ENCODE peak calls at places on chromosomes 2 and 18, in eight cellular contexts. B is substantia nigra; H is CD8-positive, alpha-beta T cell; T is small intestine; E is AG04450; I is right cardiac atrium; Q is gastrocnemius medialis; N is naive thymus-derived CD4-positive, alpha-beta T cell. R is an unnamed sample.

GRCh38 chr2:234795974-234796690 is 155.7 kb upstream of the SH3BP4 start:
- DNase-seq in T (no peak), H (no peak), N (no peak), I (no peak), Q (no peak), E (no peak), B (peak; percentile 26), R (no peak)

GRCh38 chr2:175187378-175187777 is 5.9 kb upstream of the ATP5MC3 start:
- DNase-seq in T (no peak), E (no peak), N (no peak), H (no peak), I (no peak), Q (no peak), B (no peak), R (no peak)

GRCh38 chr2:232892221-232892620 is 22.2 kb downstream of the SNORC start:
- DNase-seq in B (no peak), H (no peak), N (no peak), E (no peak), Q (no peak), I (no peak), T (no peak), R (no peak)

GRCh38 chr18:48605408-48605845 is 66.6 kb downstream of the CTIF start:
- DNase-seq in Q (no peak), I (no peak), T (no peak), N (no peak), B (no peak), H (no peak), E (no peak), R (no peak)

GRCh38 chr2:47528874-47529273 is 125.9 kb downstream of the MSH2 start:
- DNase-seq in E (no peak), H (no peak), B (no peak), Q (no peak), I (no peak), T (no peak), N (no peak), R (peak; percentile 13)

GRCh38 chr18:24727685-24728084 is 267.2 kb downstream of the HRH4 start:
- DNase-seq in I (no peak), H (no peak), B (no peak), T (no peak), E (no peak), Q (no peak), N (no peak), R (no peak)

GRCh38 chr2:239296020-239296932 is 104.5 kb downstream of the HDAC4 start:
- DNase-seq in I (peak; percentile 49), Q (peak; percentile 10), H (no peak), E (no peak), N (no peak), T (peak; percentile 81), B (peak; percentile 59), R (no peak)

GRCh38 chr2:238397381-238397780 is 29.3 kb upstream of the ASB1 start:
- DNase-seq in H (no peak), Q (no peak), I (no peak), B (no peak), T (no peak), E (no peak), N (no peak), R (no peak)

GRCh38 chr18:76213996-76214395 is 281.0 kb downstream of the ZNF516 start:
- DNase-seq in Q (no peak), E (no peak), H (no peak), B (no peak), I (no peak), T (no peak), N (no peak), R (no peak)

GRCh38 chr2:237693281-237694039 is 66.1 kb downstream of the LRRFIP1 start:
- DNase-seq in B (no peak), T (peak; percentile 85), Q (no peak), E (no peak), N (peak; percentile 37), I (no peak), H (no peak), R (no peak)

GRCh38 chr2:75067506-75067905 is 109.1 kb downstream of the POLE4 start:
- DNase-seq in H (no peak), I (no peak), T (no peak), N (no peak), B (no peak), Q (no peak), E (no peak), R (no peak)

GRCh38 chr2:237315170-237315880 is 98.6 kb downstream of the COL6A3 start:
- DNase-seq in H (no peak), E (peak; percentile 94), N (no peak), T (peak; percentile 69), Q (peak; percentile 96), B (peak; percentile 65), I (peak; percentile 95), R (peak; percentile 73)

GRCh38 chr2:25251032-25251460 is 82.7 kb upstream of the POMC start:
- DNase-seq in H (peak; percentile 39), E (no peak), Q (no peak), T (no peak), N (peak; percentile 27), B (no peak), I (peak; percentile 54), R (no peak)

GRCh38 chr2:133266075-133266925 is 302.0 kb downstream of the NCKAP5 start:
- DNase-seq in I (peak; percentile 38), N (no peak), Q (no peak), B (no peak), E (no peak), T (no peak), H (no peak), R (no peak)

GRCh38 chr2:180663016-180663471 is 317.4 kb upstream of the UBE2E3 start:
- DNase-seq in H (no peak), Q (no peak), T (no peak), N (no peak), I (no peak), E (no peak), B (no peak), R (no peak)

DNA sequence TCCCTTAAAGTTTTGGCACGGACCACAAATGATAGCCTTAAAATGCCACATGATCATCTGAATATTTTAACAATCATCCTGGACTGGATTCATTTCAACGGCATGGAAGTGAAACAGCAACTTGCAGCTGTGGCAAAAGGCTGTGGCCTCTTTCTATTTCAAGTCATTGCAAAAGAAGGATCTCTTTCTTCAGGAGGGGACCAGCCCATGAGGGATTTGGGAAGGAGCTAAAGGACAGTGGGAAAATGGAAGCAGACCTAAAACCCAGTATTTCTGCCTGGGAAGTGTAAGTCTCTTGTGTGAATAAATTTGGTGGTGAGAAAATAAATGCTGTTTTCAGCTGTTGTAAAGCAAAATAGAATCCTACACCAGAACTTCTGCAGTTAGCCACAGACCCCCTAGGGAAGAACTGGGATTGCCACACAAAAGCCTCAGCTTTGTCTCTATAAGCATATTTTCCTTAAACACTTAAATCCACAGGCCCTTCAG is 107.3 kb upstream of the ZFP36L2 start:
- DNase-seq in I (no peak), B (no peak), E (no peak), Q (peak; percentile 73), N (no peak), H (no peak), T (no peak), R (no peak)
- H3K27ac ChIP-seq in I (peak overlapping the region; percentile 97), B (no peak overlapping the region), E (peak overlapping the region; percentile 3), Q (peak overlapping the region; percentile 86), N (no peak overlapping the region), H (no peak overlapping the region), T (no peak overlapping the region), R (peak overlapping the region; percentile 4)

GRCh38 chr2:150136901-150137300 is 350.6 kb downstream of the RND3 start:
- DNase-seq in I (no peak), H (no peak), Q (no peak), E (no peak), B (no peak), N (no peak), T (no peak), R (no peak)

GRCh38 chr2:150133623-150134022 is 353.8 kb downstream of the RND3 start:
- DNase-seq in E (no peak), B (no peak), H (no peak), Q (no peak), I (no peak), T (peak; percentile 84), N (no peak), R (no peak)

GRCh38 chr2:150135223-150135883 is 352.1 kb downstream of the RND3 start:
- DNase-seq in B (no peak), I (no peak), E (no peak), N (no peak), T (peak; percentile 80), H (no peak), Q (no peak), R (no peak)

GRCh38 chr2:150136407-150136806 is 351.1 kb downstream of the RND3 start:
- DNase-seq in T (no peak), B (no peak), H (no peak), N (no peak), I (no peak), E (no peak), Q (no peak), R (no peak)

GRCh38 chr2:150134223-150134858 is 353.1 kb downstream of the RND3 start:
- DNase-seq in T (no peak), H (no peak), I (no peak), Q (no peak), B (no peak), N (no peak), E (no peak), R (no peak)
- H3K27ac ChIP-seq in T (no peak overlapping the region), H (no peak overlapping the region), I (no peak overlapping the region), Q (no peak overlapping the region), B (no peak overlapping the region), N (no peak overlapping the region), E (no peak overlapping the region), R (no peak overlapping the region)

DNA sequence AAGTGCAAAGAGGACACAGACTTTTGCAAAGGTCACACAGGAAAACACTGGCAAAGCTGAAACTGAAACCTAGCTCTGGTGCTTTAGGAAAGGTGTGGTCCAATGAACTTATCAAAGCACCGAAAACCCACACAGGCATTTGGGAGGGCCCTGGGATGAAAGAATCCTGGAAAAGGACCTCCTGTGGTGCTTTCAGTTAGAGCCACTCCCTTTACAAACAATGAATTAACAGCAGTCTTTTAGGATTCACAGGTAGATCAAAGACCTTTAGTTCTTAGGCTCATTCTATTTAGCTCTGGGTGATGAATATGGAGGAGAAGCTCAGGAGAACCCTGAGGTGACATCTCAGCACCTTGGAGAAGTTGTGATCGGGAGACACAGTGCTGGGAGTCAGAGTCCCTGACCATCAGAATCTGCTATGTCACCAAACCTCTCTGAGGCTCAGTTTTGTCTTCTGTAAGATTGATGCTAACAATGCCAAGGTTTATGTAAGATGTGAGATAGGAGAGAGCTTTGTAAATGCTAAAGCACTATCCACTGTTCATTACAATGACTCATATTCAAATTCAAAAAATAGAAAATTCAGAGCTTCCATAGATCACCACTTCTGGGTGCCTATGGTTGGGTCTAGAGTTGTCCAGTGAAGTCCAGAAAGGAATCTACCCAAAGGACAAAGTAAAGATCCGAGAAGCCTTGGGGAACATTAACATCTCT is 39.3 kb downstream of the VSNL1 start:
- DNase-seq in N (no peak), I (no peak), B (no peak), E (no peak), Q (no peak), T (peak; percentile 30), H (no peak), R (no peak)
- H3K27ac ChIP-seq in N (no peak overlapping the region), I (no peak overlapping the region), B (no peak overlapping the region), E (no peak overlapping the region), Q (no peak overlapping the region), T (no peak overlapping the region), H (no peak overlapping the region), R (no peak overlapping the region)

GRCh38 chr2:9799011-9799596 is 44.2 kb upstream of the TAF1B start:
- DNase-seq in I (peak; percentile 45), H (no peak), N (no peak), E (no peak), T (peak; percentile 95), Q (peak; percentile 8), B (no peak), R (no peak)
- H3K27ac ChIP-seq in I (no peak overlapping the region), H (no peak overlapping the region), N (no peak overlapping the region), E (no peak overlapping the region), T (peak overlapping the region; percentile 84), Q (no peak overlapping the region), B (no peak overlapping the region), R (no peak overlapping the region)

GRCh38 chr2:54760310-54760709 is 36.8 kb downstream of the EML6 start:
- DNase-seq in T (no peak), H (no peak), B (no peak), I (no peak), E (no peak), Q (no peak), N (no peak), R (no peak)
- H3K27ac ChIP-seq in T (no peak overlapping the region), H (no peak overlapping the region), B (no peak overlapping the region), I (no peak overlapping the region), E (no peak overlapping the region), Q (no peak overlapping the region), N (no peak overlapping the region), R (no peak overlapping the region)